ENCODE peak calls at places on chromosome 15, in nine cellular contexts. J is mammary epithelial cell, M is GM10248, D is smooth muscle cell of the brain vasculature, Q is skeletal muscle cell, S is fibroblast of mammary gland, Y is amniotic stem cell, F is HT-29, B is stomach. K is an unnamed sample.

GRCh38 chr15:59180946-59181345 is 25.7 kb upstream of the LDHAL6B start:
- DNase-seq in J (no peak), M (no peak), D (no peak), Q (no peak), S (no peak), Y (no peak), F (no peak), B (no peak), K (no peak)

GRCh38 chr15:35445891-35446290 is 100.1 kb downstream of the DPH6 start:
- DNase-seq in J (peak), M (no peak), D (no peak), Q (no peak), S (no peak), Y (no peak), F (no peak), B (no peak), K (no peak)

GRCh38 chr15:57377478-57377847 is 1.2 kb downstream of the CGNL1 start:
- DNase-seq in J (peak), M (no peak), D (no peak), Q (no peak), S (no peak), Y (no peak), F (peak), B (no peak), K (peak)

GRCh38 chr15:85097706-85098105 is 116.0 kb downstream of the PDE8A start:
- DNase-seq in J (no peak), M (no peak), D (no peak), Q (no peak), S (no peak), Y (no peak), F (no peak), B (no peak), K (no peak)

GRCh38 chr15:69626095-69627066 is 173.8 kb downstream of the RPLP1 start:
- DNase-seq in J (no peak), M (no peak), D (no peak), Q (no peak), S (no peak), Y (no peak), F (no peak), B (no peak), K (no peak)

GRCh38 chr15:60590935-60591490 is 112.1 kb upstream of the ICE2 start:
- DNase-seq in J (no peak), M (peak), D (no peak), Q (no peak), S (peak), Y (peak), F (peak), B (peak), K (peak)

GRCh38 chr15:78105541-78106241 is 13.3 kb downstream of the SH2D7 start:
- DNase-seq in J (no peak), M (no peak), D (no peak), Q (no peak), S (peak), Y (no peak), F (no peak), B (no peak), K (no peak)

GRCh38 chr15:66456211-66456610 is 41.4 kb downstream of the SNAPC5 start:
- DNase-seq in J (peak), M (no peak), D (no peak), Q (no peak), S (peak), Y (no peak), F (no peak), B (no peak), K (no peak)

GRCh38 chr15:88695046-88695445 is 56.2 kb downstream of the ISG20 start:
- DNase-seq in J (peak), M (no peak), D (no peak), Q (no peak), S (no peak), Y (no peak), F (no peak), B (no peak), K (no peak)

GRCh38 chr15:86165263-86166204 is 85.9 kb downstream of the AGBL1 start:
- DNase-seq in J (no peak), M (no peak), D (no peak), Q (no peak), S (no peak), Y (no peak), F (no peak), B (no peak), K (no peak)

GRCh38 chr15:80991446-80991845 is 1.8 kb upstream of the MESD start:
- DNase-seq in J (peak), M (no peak), D (no peak), Q (no peak), S (peak), Y (no peak), F (no peak), B (no peak), K (no peak)

GRCh38 chr15:57610130-57610529 is 18.4 kb downstream of the MYZAP start:
- DNase-seq in J (peak), M (no peak), D (no peak), Q (peak), S (peak), Y (peak), F (peak), B (peak), K (no peak)

GRCh38 chr15:47333758-47334157 is 383.5 kb upstream of the SEMA6D start:
- DNase-seq in J (no peak), M (no peak), D (no peak), Q (no peak), S (no peak), Y (no peak), F (no peak), B (no peak), K (no peak)

GRCh38 chr15:27043770-27044169 is 72.8 kb downstream of the GABRG3 start:
- DNase-seq in J (no peak), M (no peak), D (no peak), Q (no peak), S (no peak), Y (no peak), F (no peak), B (no peak), K (no peak)

GRCh38 chr15:40105517-40106202 is 3.0 kb downstream of the BMF start:
- DNase-seq in J (no peak), M (peak), D (no peak), Q (no peak), S (no peak), Y (no peak), F (no peak), B (no peak), K (no peak)

GRCh38 chr15:77632760-77633133 is at the start of gene LINGO1:
- DNase-seq in J (no peak), M (no peak), D (no peak), Q (no peak), S (peak), Y (no peak), F (no peak), B (no peak), K (no peak)

K was measured in right lobe of liver.